ENCODE peak calls at places on chromosomes 11 and 22, in six cellular contexts. W, A, I, C, T and M are unnamed samples.

GRCh38 chr22:42939451-42939881 is 75.5 kb downstream of the PACSIN2 start:
- DNase-seq in W (no peak), A (no peak), I (no peak), C (no peak), T (no peak), M (no peak)

GRCh38 chr11:44916797-44917196 is 33.9 kb downstream of the TP53I11 start:
- DNase-seq in W (no peak), A (no peak), I (no peak), C (no peak), T (no peak), M (no peak)

GRCh38 chr11:23413057-23413456 is 552.8 kb upstream of the CCDC179 start:
- DNase-seq in W (no peak), A (no peak), I (no peak), C (peak), T (no peak), M (no peak)

GRCh38 chr22:21643533-21644357 is 1.6 kb downstream of the SDF2L1 start:
- DNase-seq in W (no peak), A (no peak), I (no peak), C (no peak), T (peak), M (no peak)

GRCh38 chr22:39241632-39242388 is 3.0 kb downstream of the PDGFB start:
- DNase-seq in W (peak), A (no peak), I (no peak), C (no peak), T (peak), M (no peak)

GRCh38 chr11:45384711-45385241 is 98.6 kb upstream of the SYT13 start:
- DNase-seq in W (peak), A (no peak), I (no peak), C (no peak), T (no peak), M (no peak)

GRCh38 chr11:117226388-117227385 is 5.2 kb downstream of the PCSK7 start:
- DNase-seq in W (peak), A (no peak), I (peak), C (peak), T (peak), M (no peak)

GRCh38 chr22:27987557-27987956 is 68.5 kb upstream of the PITPNB start:
- DNase-seq in W (no peak), A (no peak), I (no peak), C (peak), T (peak), M (peak)

GRCh38 chr11:304915-305833 is 2.4 kb upstream of the IFITM2 start:
- DNase-seq in W (peak), A (no peak), I (peak), C (peak), T (peak), M (no peak)

GRCh38 chr11:123203934-123204333 is 8.9 kb upstream of the CLMP start:
- DNase-seq in W (no peak), A (no peak), I (no peak), C (no peak), T (no peak), M (no peak)

GRCh38 chr11:67494371-67495233 is 10.6 kb downstream of the PITPNM1 start:
- DNase-seq in W (no peak), A (no peak), I (no peak), C (no peak), T (no peak), M (no peak)

GRCh38 chr22:19704355-19705015 is 9.8 kb upstream of the SEPTIN5 start:
- DNase-seq in W (no peak), A (no peak), I (no peak), C (no peak), T (no peak), M (no peak)

GRCh38 chr11:130488187-130489026 is 40.0 kb downstream of the ADAMTS15 start:
- DNase-seq in W (no peak), A (no peak), I (no peak), C (no peak), T (no peak), M (no peak)

GRCh38 chr11:79170289-79170688 is 270.5 kb downstream of the TENM4 start:
- DNase-seq in W (no peak), A (no peak), I (no peak), C (no peak), T (no peak), M (no peak)

GRCh38 chr11:26976389-26976788 is 17.5 kb upstream of the FIBIN start:
- DNase-seq in W (no peak), A (no peak), I (no peak), C (peak), T (no peak), M (no peak)

GRCh38 chr11:19913236-19913892 is 200.7 kb downstream of the NAV2 start:
- DNase-seq in W (no peak), A (no peak), I (no peak), C (no peak), T (no peak), M (no peak)

GRCh38 chr22:49418341-49418894 is 409.3 kb downstream of the BRD1 start:
- DNase-seq in W (no peak), A (no peak), I (no peak), C (no peak), T (no peak), M (peak)

GRCh38 chr11:31437742-31438435 is 68.2 kb downstream of the DNAJC24 start:
- DNase-seq in W (no peak), A (no peak), I (no peak), C (peak), T (no peak), M (no peak)

GRCh38 chr11:68897441-68897840 is 6.2 kb downstream of the MRPL21 start:
- DNase-seq in W (no peak), A (no peak), I (no peak), C (no peak), T (no peak), M (no peak)

GRCh38 chr11:77776455-77776854 is 44.1 kb downstream of the RSF1 start:
- DNase-seq in W (no peak), A (no peak), I (no peak), C (peak), T (no peak), M (no peak)

GRCh38 chr11:36385121-36385530 is 89.0 kb downstream of the PRR5L start:
- DNase-seq in W (no peak), A (no peak), I (no peak), C (peak), T (peak), M (no peak)

GRCh38 chr11:12587333-12587997 is 86.8 kb upstream of the TEAD1 start:
- DNase-seq in W (peak), A (no peak), I (no peak), C (peak), T (no peak), M (no peak)
- TF ChIP-seq CTCF in W (no peak), A (no peak), I (no peak), C (no peak), T (no peak), M (no peak)

DNA sequence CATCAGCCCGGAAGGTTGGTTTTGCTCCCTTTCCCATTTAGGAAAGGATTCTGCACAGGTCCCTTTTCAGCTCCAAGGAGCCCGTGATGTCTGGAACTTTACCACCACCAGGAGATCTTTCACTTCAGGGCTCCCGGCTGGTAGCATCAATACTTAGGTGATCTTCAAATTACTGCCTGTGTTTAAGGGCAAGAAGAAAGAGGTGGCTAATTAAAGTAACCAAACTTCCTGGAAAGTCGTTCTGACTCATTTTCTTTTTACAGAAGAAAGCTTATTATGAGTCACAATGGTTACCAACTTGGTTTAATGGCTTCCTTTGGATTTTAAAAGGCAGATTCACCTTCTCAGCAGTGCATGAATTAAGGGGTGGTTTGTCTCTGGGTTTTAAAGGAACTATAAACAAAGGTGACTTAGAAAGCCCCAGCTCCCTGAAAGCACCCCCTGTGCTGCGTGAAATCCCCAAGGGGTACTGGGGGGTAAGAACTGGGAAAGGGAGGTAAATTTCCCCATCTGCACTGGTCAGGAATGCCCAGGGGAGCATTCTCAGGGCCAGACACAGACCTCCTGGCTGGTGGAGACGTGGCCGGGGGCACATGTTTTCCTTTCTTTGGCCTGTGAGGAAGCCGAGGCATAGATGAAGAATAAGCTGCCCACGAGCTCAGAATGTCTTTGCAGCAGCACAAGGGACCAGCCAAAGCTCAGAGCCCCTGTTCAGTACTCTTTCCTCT is 8.8 kb downstream of the POU2F3 start:
- DNase-seq in W (no peak), A (no peak), I (no peak), C (peak), T (peak), M (no peak)
- TF ChIP-seq CTCF in W (no peak), A (no peak), I (no peak), C (no peak), T (no peak), M (no peak)

GRCh38 chr11:65055538-65055937 is 2.8 kb downstream of the NAALADL1 start:
- DNase-seq in W (no peak), A (no peak), I (no peak), C (no peak), T (no peak), M (no peak)
- TF ChIP-seq CTCF in W (no peak), A (no peak), I (no peak), C (no peak), T (no peak), M (no peak)

GRCh38 chr11:113876074-113876797 is 864 bp upstream of the USP28 start:
- DNase-seq in W (no peak), A (no peak), I (no peak), C (no peak), T (no peak), M (no peak)

GRCh38 chr11:113875414-113876073 is at the start of gene USP28:
- DNase-seq in W (peak), A (peak), I (peak), C (peak), T (peak), M (peak)

GRCh38 chr11:113874096-113874919 is 1.1 kb downstream of the USP28 start:
- DNase-seq in W (no peak), A (no peak), I (no peak), C (peak), T (no peak), M (no peak)

GRCh38 chr11:113873241-113873626 is 2.1 kb downstream of the USP28 start:
- DNase-seq in W (no peak), A (no peak), I (no peak), C (peak), T (no peak), M (no peak)

DNA sequence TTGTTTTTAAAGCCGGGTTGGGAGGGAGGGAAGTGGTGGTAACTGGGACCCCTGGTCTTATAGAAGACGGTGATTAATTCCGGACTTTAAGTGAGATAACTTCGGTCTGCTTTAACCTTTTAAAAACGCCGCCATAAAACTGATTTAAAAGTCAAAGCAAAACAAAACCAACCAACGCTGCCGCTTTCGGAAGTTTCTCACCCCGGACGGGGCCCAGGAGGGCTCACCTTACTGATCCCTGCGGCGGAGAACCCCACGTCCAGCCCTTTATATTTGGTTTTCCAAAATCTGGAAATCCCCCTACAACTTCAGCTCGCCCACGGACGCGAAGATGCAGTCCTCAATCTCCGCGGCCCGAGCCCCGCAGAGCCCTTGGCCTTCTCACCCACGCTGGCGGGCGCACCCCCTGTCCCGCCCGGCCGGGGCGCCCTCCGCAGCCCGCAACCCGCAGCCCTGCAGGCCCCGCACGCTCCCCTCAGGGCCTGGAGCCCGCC is 405 bp downstream of the USP28 start:
- DNase-seq in W (no peak), A (no peak), I (peak), C (peak), T (peak), M (no peak)
- TF ChIP-seq CTCF in W (no peak), A (no peak), I (no peak), C (no peak), T (no peak), M (peak)